ENCODE peak calls at places on chromosomes 2 and 18, in seven cellular contexts. G is testis, R is uterus, L is adrenal gland, T is stomach, Y is heart left ventricle, D is ovary. E is an unnamed sample.
A peak's percentile ranks its signal among the peaks of the same experiment; 100 is the strongest.

GRCh38 chr2:165794520-165794882 is 454 bp upstream of the GALNT3 start:
- DNase-seq in G (peak; percentile 34), R (peak; percentile 14), L (peak; percentile 15), T (peak; percentile 60), Y (peak; percentile 62), D (peak; percentile 31), E (peak; percentile 87)

GRCh38 chr2:73987109-73987947 is 2.6 kb downstream of the TET3 start:
- DNase-seq in G (no peak), R (no peak), L (peak; percentile 30), T (peak; percentile 64), Y (peak; percentile 76), D (no peak), E (peak; percentile 53)

GRCh38 chr2:26988165-26988879 is 17.9 kb downstream of the MAPRE3 start:
- DNase-seq in G (no peak), R (no peak), L (no peak), T (no peak), Y (no peak), D (no peak), E (no peak)

GRCh38 chr18:8747440-8747937 is 42.1 kb downstream of the MTCL1 start:
- DNase-seq in G (no peak), R (no peak), L (no peak), T (no peak), Y (no peak), D (no peak), E (no peak)

GRCh38 chr18:58998421-58999203 is 133.9 kb downstream of the ZNF532 start:
- DNase-seq in G (peak; percentile 84), R (peak; percentile 79), L (peak; percentile 43), T (no peak), Y (peak; percentile 70), D (peak; percentile 75), E (peak; percentile 40)

GRCh38 chr2:11938196-11938595 is 191.8 kb downstream of the LPIN1 start:
- DNase-seq in G (peak; percentile 40), R (peak; percentile 27), L (no peak), T (peak; percentile 47), Y (peak; percentile 78), D (peak; percentile 69), E (peak; percentile 55)

GRCh38 chr2:104836837-104837236 is 17.1 kb upstream of the POU3F3 start:
- DNase-seq in G (no peak), R (no peak), L (no peak), T (no peak), Y (no peak), D (no peak), E (no peak)

GRCh38 chr2:234986866-234987720 is 35.3 kb downstream of the SH3BP4 start:
- DNase-seq in G (no peak), R (no peak), L (no peak), T (no peak), Y (peak; percentile 26), D (no peak), E (no peak)

GRCh38 chr2:65064728-65065552 is 8.7 kb downstream of the CEP68 start:
- DNase-seq in G (peak; percentile 53), R (peak; percentile 45), L (peak; percentile 82), T (peak; percentile 47), Y (no peak), D (peak; percentile 53), E (peak; percentile 75)

GRCh38 chr2:99597616-99598015 is 107.8 kb upstream of the REV1 start:
- DNase-seq in G (no peak), R (no peak), L (peak; percentile 30), T (no peak), Y (no peak), D (no peak), E (no peak)

GRCh38 chr2:174412256-174412655 is 16.7 kb downstream of the SCRN3 start:
- DNase-seq in G (no peak), R (no peak), L (no peak), T (no peak), Y (no peak), D (no peak), E (no peak)

GRCh38 chr2:180625006-180625844 is 355.2 kb upstream of the UBE2E3 start:
- DNase-seq in G (no peak), R (no peak), L (no peak), T (no peak), Y (no peak), D (no peak), E (no peak)

GRCh38 chr2:157684940-157685466 is 56.3 kb upstream of the ACVR1C start:
- DNase-seq in G (no peak), R (no peak), L (no peak), T (no peak), Y (no peak), D (no peak), E (no peak)

GRCh38 chr2:74503506-74504475 is 3.7 kb downstream of the PCGF1 start:
- DNase-seq in G (no peak), R (no peak), L (no peak), T (peak; percentile 33), Y (no peak), D (no peak), E (peak; percentile 50)

GRCh38 chr2:170369894-170370293 is 191.9 kb downstream of the MYO3B start:
- DNase-seq in G (no peak), R (no peak), L (no peak), T (no peak), Y (no peak), D (no peak), E (no peak)

GRCh38 chr2:10266133-10266620 is 36.5 kb upstream of the HPCAL1 start:
- DNase-seq in G (no peak), R (peak; percentile 4), L (peak; percentile 43), T (no peak), Y (no peak), D (no peak), E (no peak)

GRCh38 chr2:187232749-187233148 is 215.3 kb downstream of the CALCRL start:
- DNase-seq in G (no peak), R (no peak), L (no peak), T (no peak), Y (no peak), D (no peak), E (no peak)

GRCh38 chr2:136136921-136137320 is 19.0 kb upstream of the CXCR4 start:
- DNase-seq in G (no peak), R (no peak), L (no peak), T (no peak), Y (no peak), D (no peak), E (no peak)

GRCh38 chr2:22360735-22361374 is 1024.1 kb upstream of the KLHL29 start:
- DNase-seq in G (no peak), R (no peak), L (no peak), T (no peak), Y (no peak), D (no peak), E (no peak)

GRCh38 chr2:85265304-85265703 is 62.5 kb downstream of the TGOLN2 start:
- DNase-seq in G (peak; percentile 64), R (peak; percentile 73), L (no peak), T (no peak), Y (peak; percentile 78), D (no peak), E (no peak)

GRCh38 chr18:78327643-78328042 is 652.0 kb upstream of the SALL3 start:
- DNase-seq in G (no peak), R (no peak), L (no peak), T (no peak), Y (no peak), D (no peak), E (no peak)

GRCh38 chr2:111162718-111163331 is 42.1 kb downstream of the BCL2L11 start:
- DNase-seq in G (no peak), R (no peak), L (no peak), T (peak; percentile 48), Y (no peak), D (no peak), E (no peak)

GRCh38 chr2:153455856-153456255 is 22.7 kb downstream of the RPRM start:
- DNase-seq in G (no peak), R (no peak), L (no peak), T (no peak), Y (no peak), D (no peak), E (no peak)

GRCh38 chr2:207621640-207622039 is 3.6 kb downstream of the METTL21A start:
- DNase-seq in G (no peak), R (no peak), L (no peak), T (no peak), Y (no peak), D (no peak), E (no peak)

GRCh38 chr2:120442923-120443571 is 97.1 kb downstream of the INHBB start:
- DNase-seq in G (peak; percentile 91), R (no peak), L (no peak), T (peak; percentile 92), Y (no peak), D (no peak), E (peak; percentile 80)

GRCh38 chr2:143906850-143907249 is 613.1 kb downstream of the ZEB2 start:
- DNase-seq in G (no peak), R (no peak), L (no peak), T (no peak), Y (no peak), D (no peak), E (no peak)

GRCh38 chr2:40179801-40180200 is 272.1 kb downstream of the SLC8A1 start:
- DNase-seq in G (no peak), R (no peak), L (no peak), T (no peak), Y (no peak), D (no peak), E (no peak)

GRCh38 chr2:28751956-28752607 is 452 bp downstream of the PPP1CB start:
- DNase-seq in G (no peak), R (no peak), L (peak; percentile 50), T (peak; percentile 37), Y (no peak), D (no peak), E (peak; percentile 64)
- TF ChIP-seq POLR2A in G (no peak), R (no peak), L (no peak), T (no peak), Y (no peak), D (no peak), E (no peak)

GRCh38 chr18:62614499-62614898 is 91.7 kb downstream of the ZCCHC2 start:
- DNase-seq in G (no peak), R (no peak), L (no peak), T (no peak), Y (no peak), D (no peak), E (no peak)
- H3K4me3 ChIP-seq in G (no peak overlapping the region), R (no peak overlapping the region), L (no peak overlapping the region), T (no peak overlapping the region), Y (no peak overlapping the region), D (no peak overlapping the region), E (no peak overlapping the region)

DNA sequence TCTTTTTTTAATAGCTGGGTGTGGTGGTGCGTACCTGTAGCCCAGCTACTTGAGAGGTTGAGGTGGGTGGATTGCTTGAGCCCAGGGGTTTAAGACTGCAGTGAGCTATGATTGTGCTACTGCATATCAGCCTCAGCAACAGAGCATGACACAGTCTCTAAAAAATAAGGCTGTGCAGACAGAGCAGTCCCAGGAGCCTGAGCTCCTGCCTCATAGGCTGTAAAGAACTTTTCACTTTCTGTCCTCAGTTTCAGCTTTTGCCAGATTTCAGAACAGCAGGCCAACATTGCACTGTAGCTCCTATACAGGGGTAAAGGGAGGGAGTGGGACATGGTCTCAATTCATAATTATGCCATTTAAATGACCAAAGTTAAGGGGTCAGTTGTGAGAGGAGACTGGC is 150.6 kb downstream of the GALNT1 start:
- DNase-seq in G (no peak), R (no peak), L (no peak), T (no peak), Y (no peak), D (no peak), E (no peak)
- H3K27ac ChIP-seq in G (no peak overlapping the region), R (no peak overlapping the region), L (no peak overlapping the region), T (no peak overlapping the region), Y (no peak overlapping the region), D (no peak overlapping the region), E (no peak overlapping the region)

DNA sequence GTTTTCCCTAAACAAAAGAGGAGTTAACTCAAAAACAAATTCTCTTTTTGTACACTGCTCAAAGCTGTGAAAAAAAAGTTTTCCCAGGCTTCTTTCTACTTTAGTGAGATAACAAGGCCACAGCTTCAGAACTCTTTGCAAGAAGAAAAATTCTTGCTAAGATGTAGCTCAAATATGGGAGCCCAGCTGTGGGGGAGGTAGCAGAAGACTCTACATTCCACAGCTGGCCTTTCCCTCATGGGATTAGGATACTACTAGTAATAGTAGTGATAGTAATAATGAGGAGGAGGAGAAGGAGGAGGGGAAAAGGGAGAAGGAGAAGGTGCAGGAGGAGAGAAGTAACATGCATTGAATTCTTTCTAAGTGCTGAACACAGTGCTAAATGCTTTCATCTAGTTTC is 19.2 kb upstream of the CERS6 start:
- DNase-seq in G (no peak), R (no peak), L (no peak), T (no peak), Y (no peak), D (no peak), E (no peak)
- TF ChIP-seq POLR2A in G (no peak), R (no peak), L (no peak), T (no peak), Y (no peak), D (no peak), E (no peak)